ENCODE peak calls at places on chromosomes 2 and 18, in four cellular contexts. J, E, C and K are unnamed samples.

GRCh38 chr2:184192664-184193063 is 405.7 kb upstream of the ZNF804A start:
- DNase-seq in J (no peak), E (no peak), C (no peak), K (no peak)

GRCh38 chr2:18445412-18446320 is 114.8 kb downstream of the RDH14 start:
- DNase-seq in J (no peak), E (no peak), C (no peak), K (no peak)

GRCh38 chr18:79911009-79911870 is 40.2 kb downstream of the SLC66A2 start:
- DNase-seq in J (no peak), E (no peak), C (no peak), K (no peak)

GRCh38 chr2:24871852-24872323 is 48.1 kb downstream of the ADCY3 start:
- DNase-seq in J (no peak), E (no peak), C (no peak), K (peak)

GRCh38 chr2:189347540-189347939 is 93.7 kb upstream of the WDR75 start:
- DNase-seq in J (no peak), E (peak), C (peak), K (peak)

GRCh38 chr2:216490061-216490460 is 8.6 kb upstream of the RPL37A start:
- DNase-seq in J (no peak), E (peak), C (no peak), K (peak)

GRCh38 chr2:230413465-230413864 is 2.5 kb upstream of the SP100 start:
- DNase-seq in J (no peak), E (no peak), C (peak), K (no peak)

GRCh38 chr2:127196998-127197397 is 23.1 kb downstream of the CYP27C1 start:
- DNase-seq in J (no peak), E (no peak), C (no peak), K (no peak)

GRCh38 chr2:185676316-185676715 is 62.3 kb upstream of the FSIP2 start:
- DNase-seq in J (no peak), E (no peak), C (no peak), K (no peak)

GRCh38 chr2:47119001-47119400 is 36.1 kb downstream of the STPG4 start:
- DNase-seq in J (no peak), E (peak), C (no peak), K (peak)

GRCh38 chr2:170827841-170828532 is 11.3 kb downstream of the GAD1 start:
- DNase-seq in J (no peak), E (no peak), C (no peak), K (no peak)

GRCh38 chr2:189534854-189535253 is 45.7 kb downstream of the SLC40A1 start:
- DNase-seq in J (no peak), E (peak), C (no peak), K (peak)

GRCh38 chr2:201171259-201171814 is 11.6 kb upstream of the CASP10 start:
- DNase-seq in J (no peak), E (no peak), C (no peak), K (no peak)

GRCh38 chr2:197163755-197164753 is 146.5 kb downstream of the ANKRD44 start:
- DNase-seq in J (no peak), E (no peak), C (no peak), K (no peak)

GRCh38 chr2:132692816-132693215 is 22.8 kb upstream of the LYPD1 start:
- DNase-seq in J (no peak), E (no peak), C (no peak), K (peak)

GRCh38 chr18:72727776-72728175 is 140.0 kb downstream of the NETO1 start:
- DNase-seq in J (no peak), E (no peak), C (no peak), K (peak)

GRCh38 chr2:172821370-172822338 is 86.0 kb downstream of the RAPGEF4 start:
- DNase-seq in J (no peak), E (no peak), C (no peak), K (peak)

GRCh38 chr2:415986-416610 is 128.2 kb upstream of the ALKAL2 start:
- DNase-seq in J (no peak), E (no peak), C (no peak), K (no peak)

GRCh38 chr18:70165936-70166335 is 39.6 kb downstream of the RTTN start:
- DNase-seq in J (no peak), E (no peak), C (no peak), K (peak)

GRCh38 chr18:10120622-10121021 is 206.8 kb downstream of the VAPA start:
- DNase-seq in J (no peak), E (no peak), C (no peak), K (no peak)

GRCh38 chr2:53353372-53354111 is 414.1 kb upstream of the CHAC2 start:
- DNase-seq in J (no peak), E (peak), C (no peak), K (peak)

GRCh38 chr2:20465716-20466391 is 19.0 kb downstream of the RHOB start:
- DNase-seq in J (no peak), E (no peak), C (no peak), K (no peak)